ENCODE peak calls at places on chromosomes 3 and 15, in eight cellular contexts. R is NCI-H69; X is AML-193; Y is ureter; F is natural killer cell; Q is lung; D is non-pigmented ciliary epithelial cell; B is activated T-cell treated with anti-CD3 and anti-CD28 coated beads, Interleukin-2, amount 50 U/mL, for 24 hours. K is an unnamed sample.

GRCh38 chr3:73353661-73354217 is 271.0 kb downstream of the PDZRN3 start:
- DNase-seq in B (no peak), D (no peak), Q (no peak), Y (no peak), F (no peak), X (no peak), R (no peak), K (no peak)

GRCh38 chr15:95520511-95520910 is 810.0 kb upstream of the NR2F2 start:
- DNase-seq in B (no peak), F (no peak), X (no peak), Q (no peak), R (no peak), D (no peak), Y (no peak), K (no peak)

GRCh38 chr3:155585384-155585783 is 159.5 kb downstream of the PLCH1 start:
- DNase-seq in X (no peak), F (no peak), Q (no peak), B (no peak), R (no peak), Y (no peak), D (no peak), K (no peak)

GRCh38 chr3:129180461-129180860 is 3.2 kb downstream of the CNBP start:
- DNase-seq in Q (no peak), Y (no peak), R (no peak), B (no peak), D (no peak), F (no peak), X (no peak), K (no peak)

GRCh38 chr3:72445827-72446405 is 402.3 kb downstream of the SHQ1 start:
- DNase-seq in B (no peak), Y (no peak), D (no peak), F (no peak), R (no peak), Q (no peak), X (peak; percentile 19), K (no peak)

GRCh38 chr3:37554364-37554763 is 307.3 kb upstream of the CTDSPL start:
- DNase-seq in Y (no peak), F (no peak), B (no peak), D (no peak), R (no peak), X (no peak), Q (no peak), K (no peak)

GRCh38 chr3:156474560-156475389 is 80.1 kb downstream of the SSR3 start:
- DNase-seq in X (no peak), D (no peak), R (peak; percentile 4), Y (no peak), F (no peak), Q (no peak), B (no peak), K (no peak)

GRCh38 chr3:106206165-106206564 is 337.4 kb upstream of the CBLB start:
- DNase-seq in D (no peak), B (no peak), R (peak; percentile 63), Y (no peak), F (no peak), X (peak; percentile 70), Q (no peak), K (no peak)

GRCh38 chr3:189080745-189081144 is 91.0 kb upstream of the TPRG1 start:
- DNase-seq in Q (no peak), B (no peak), D (no peak), X (no peak), F (no peak), Y (no peak), R (no peak), K (no peak)

GRCh38 chr15:74845581-74845980 is 2.6 kb upstream of the ULK3 start:
- DNase-seq in R (no peak), X (no peak), F (no peak), Q (no peak), B (no peak), D (no peak), Y (no peak), K (no peak)

K was measured in thyroid gland.